ENCODE peak calls at places on chromosomes 16 and 17, in ten cellular contexts. One of them, this sample, is unnamed. For H3K9me2, the result is how much of the 10 kb centered on the place peaks cover.

GRCh38 chr16:81204794-81205680 is 33.5 kb upstream of the BCO1 start:
- DNase-seq in GM23338: peak
- DNase-seq in MM.1S: peak
- DNase-seq in OCI-LY7: peak
- DNase-seq in HCT116: peak
- DNase-seq in PC-9: no peak
- DNase-seq in hepatocyte: peak
- DNase-seq in PC-3: peak
- DNase-seq in GM23248: peak
- DNase-seq in SK-N-SH: peak
- DNase-seq in this sample: peak

GRCh38 chr16:62545039-62545438 is 508.8 kb upstream of the CDH8 start:
- DNase-seq in GM23338: peak
- DNase-seq in MM.1S: no peak
- DNase-seq in OCI-LY7: no peak
- DNase-seq in HCT116: no peak
- DNase-seq in PC-9: no peak
- DNase-seq in hepatocyte: no peak
- DNase-seq in PC-3: no peak
- DNase-seq in GM23248: no peak
- DNase-seq in SK-N-SH: no peak
- DNase-seq in this sample: no peak

GRCh38 chr17:82367724-82368524 is 3.6 kb upstream of the UTS2R start:
- DNase-seq in GM23338: peak
- DNase-seq in MM.1S: no peak
- DNase-seq in OCI-LY7: peak
- DNase-seq in HCT116: peak
- DNase-seq in PC-9: no peak
- DNase-seq in hepatocyte: no peak
- DNase-seq in PC-3: peak
- DNase-seq in GM23248: no peak
- DNase-seq in SK-N-SH: peak
- DNase-seq in this sample: peak

GRCh38 chr16:70418274-70418992 is 20.5 kb downstream of the ST3GAL2 start:
- DNase-seq in GM23338: no peak
- DNase-seq in MM.1S: no peak
- DNase-seq in OCI-LY7: peak
- DNase-seq in HCT116: no peak
- DNase-seq in PC-9: no peak
- DNase-seq in hepatocyte: no peak
- DNase-seq in PC-3: no peak
- DNase-seq in GM23248: no peak
- DNase-seq in SK-N-SH: no peak
- DNase-seq in this sample: no peak

GRCh38 chr16:58332997-58333700 is 38.3 kb upstream of the PRSS54 start:
- DNase-seq in GM23338: peak
- DNase-seq in MM.1S: no peak
- DNase-seq in OCI-LY7: no peak
- DNase-seq in HCT116: no peak
- DNase-seq in PC-9: no peak
- DNase-seq in hepatocyte: no peak
- DNase-seq in PC-3: no peak
- DNase-seq in GM23248: no peak
- DNase-seq in SK-N-SH: no peak
- DNase-seq in this sample: no peak

GRCh38 chr16:82311528-82311927 is 141.5 kb upstream of the MPHOSPH6 start:
- DNase-seq in GM23338: no peak
- DNase-seq in MM.1S: no peak
- DNase-seq in OCI-LY7: no peak
- DNase-seq in HCT116: no peak
- DNase-seq in PC-9: no peak
- DNase-seq in hepatocyte: no peak
- DNase-seq in PC-3: no peak
- DNase-seq in GM23248: no peak
- DNase-seq in SK-N-SH: no peak
- DNase-seq in this sample: no peak

GRCh38 chr17:3911271-3912053 is 4.8 kb downstream of the P2RX1 start:
- DNase-seq in GM23338: peak
- DNase-seq in MM.1S: peak
- DNase-seq in OCI-LY7: peak
- DNase-seq in HCT116: no peak
- DNase-seq in PC-9: no peak
- DNase-seq in hepatocyte: no peak
- DNase-seq in PC-3: no peak
- DNase-seq in GM23248: no peak
- DNase-seq in SK-N-SH: no peak
- DNase-seq in this sample: peak

GRCh38 chr17:10821770-10822169 is 16.1 kb downstream of the PIRT start:
- DNase-seq in GM23338: no peak
- DNase-seq in MM.1S: no peak
- DNase-seq in OCI-LY7: no peak
- DNase-seq in HCT116: no peak
- DNase-seq in PC-9: no peak
- DNase-seq in hepatocyte: no peak
- DNase-seq in PC-3: no peak
- DNase-seq in GM23248: no peak
- DNase-seq in SK-N-SH: no peak
- DNase-seq in this sample: no peak

GRCh38 chr16:78105517-78105916 is 6.1 kb downstream of the WWOX start:
- DNase-seq in GM23338: no peak
- DNase-seq in MM.1S: no peak
- DNase-seq in OCI-LY7: no peak
- DNase-seq in HCT116: no peak
- DNase-seq in PC-9: no peak
- DNase-seq in hepatocyte: no peak
- DNase-seq in PC-3: no peak
- DNase-seq in GM23248: no peak
- DNase-seq in SK-N-SH: no peak
- DNase-seq in this sample: no peak

GRCh38 chr16:78099372-78100161 is at the start of gene WWOX:
- DNase-seq in GM23338: peak
- DNase-seq in MM.1S: peak
- DNase-seq in OCI-LY7: peak
- DNase-seq in HCT116: peak
- DNase-seq in PC-9: peak
- DNase-seq in hepatocyte: peak
- DNase-seq in PC-3: peak
- DNase-seq in GM23248: peak
- DNase-seq in SK-N-SH: peak
- DNase-seq in this sample: peak

GRCh38 chr16:78100162-78100467 is 661 bp downstream of the WWOX start:
- DNase-seq in GM23338: no peak
- DNase-seq in MM.1S: no peak
- DNase-seq in OCI-LY7: no peak
- DNase-seq in HCT116: no peak
- DNase-seq in PC-9: no peak
- DNase-seq in hepatocyte: no peak
- DNase-seq in PC-3: no peak
- DNase-seq in GM23248: no peak
- DNase-seq in SK-N-SH: no peak
- DNase-seq in this sample: no peak

GRCh38 chr16:78102122-78102660 is 2.7 kb downstream of the WWOX start:
- DNase-seq in GM23338: no peak
- DNase-seq in MM.1S: no peak
- DNase-seq in OCI-LY7: no peak
- DNase-seq in HCT116: no peak
- DNase-seq in PC-9: no peak
- DNase-seq in hepatocyte: no peak
- DNase-seq in PC-3: no peak
- DNase-seq in GM23248: no peak
- DNase-seq in SK-N-SH: no peak
- DNase-seq in this sample: no peak

GRCh38 chr16:78102865-78103264 is 3.4 kb downstream of the WWOX start:
- DNase-seq in GM23338: no peak
- DNase-seq in MM.1S: no peak
- DNase-seq in OCI-LY7: no peak
- DNase-seq in HCT116: no peak
- DNase-seq in PC-9: no peak
- DNase-seq in hepatocyte: no peak
- DNase-seq in PC-3: no peak
- DNase-seq in GM23248: no peak
- DNase-seq in SK-N-SH: no peak
- DNase-seq in this sample: no peak
- H3K9me2 ChIP-seq in GM23338: under half
- H3K9me2 ChIP-seq in MM.1S: under half
- H3K9me2 ChIP-seq in OCI-LY7: under half
- H3K9me2 ChIP-seq in HCT116: under half
- H3K9me2 ChIP-seq in PC-9: under half
- H3K9me2 ChIP-seq in hepatocyte: under half
- H3K9me2 ChIP-seq in PC-3: under half
- H3K9me2 ChIP-seq in GM23248: under half
- H3K9me2 ChIP-seq in SK-N-SH: under half
- H3K9me2 ChIP-seq in this sample: under half

GRCh38 chr16:77585379-77585778 is 136.9 kb upstream of the NUDT7 start:
- DNase-seq in GM23338: no peak
- DNase-seq in MM.1S: no peak
- DNase-seq in OCI-LY7: no peak
- DNase-seq in HCT116: no peak
- DNase-seq in PC-9: no peak
- DNase-seq in hepatocyte: no peak
- DNase-seq in PC-3: no peak
- DNase-seq in GM23248: peak
- DNase-seq in SK-N-SH: no peak
- DNase-seq in this sample: no peak

GRCh38 chr16:77585852-77586251 is 136.5 kb upstream of the NUDT7 start:
- DNase-seq in GM23338: no peak
- DNase-seq in MM.1S: no peak
- DNase-seq in OCI-LY7: no peak
- DNase-seq in HCT116: peak
- DNase-seq in PC-9: no peak
- DNase-seq in hepatocyte: no peak
- DNase-seq in PC-3: peak
- DNase-seq in GM23248: peak
- DNase-seq in SK-N-SH: no peak
- DNase-seq in this sample: no peak

GRCh38 chr16:77582956-77583355 is 139.4 kb upstream of the NUDT7 start:
- DNase-seq in GM23338: peak
- DNase-seq in MM.1S: no peak
- DNase-seq in OCI-LY7: no peak
- DNase-seq in HCT116: no peak
- DNase-seq in PC-9: no peak
- DNase-seq in hepatocyte: no peak
- DNase-seq in PC-3: no peak
- DNase-seq in GM23248: no peak
- DNase-seq in SK-N-SH: no peak
- DNase-seq in this sample: no peak

GRCh38 chr16:77581706-77582105 is 140.6 kb upstream of the NUDT7 start:
- DNase-seq in GM23338: no peak
- DNase-seq in MM.1S: no peak
- DNase-seq in OCI-LY7: no peak
- DNase-seq in HCT116: no peak
- DNase-seq in PC-9: no peak
- DNase-seq in hepatocyte: no peak
- DNase-seq in PC-3: no peak
- DNase-seq in GM23248: no peak
- DNase-seq in SK-N-SH: no peak
- DNase-seq in this sample: no peak

DNA sequence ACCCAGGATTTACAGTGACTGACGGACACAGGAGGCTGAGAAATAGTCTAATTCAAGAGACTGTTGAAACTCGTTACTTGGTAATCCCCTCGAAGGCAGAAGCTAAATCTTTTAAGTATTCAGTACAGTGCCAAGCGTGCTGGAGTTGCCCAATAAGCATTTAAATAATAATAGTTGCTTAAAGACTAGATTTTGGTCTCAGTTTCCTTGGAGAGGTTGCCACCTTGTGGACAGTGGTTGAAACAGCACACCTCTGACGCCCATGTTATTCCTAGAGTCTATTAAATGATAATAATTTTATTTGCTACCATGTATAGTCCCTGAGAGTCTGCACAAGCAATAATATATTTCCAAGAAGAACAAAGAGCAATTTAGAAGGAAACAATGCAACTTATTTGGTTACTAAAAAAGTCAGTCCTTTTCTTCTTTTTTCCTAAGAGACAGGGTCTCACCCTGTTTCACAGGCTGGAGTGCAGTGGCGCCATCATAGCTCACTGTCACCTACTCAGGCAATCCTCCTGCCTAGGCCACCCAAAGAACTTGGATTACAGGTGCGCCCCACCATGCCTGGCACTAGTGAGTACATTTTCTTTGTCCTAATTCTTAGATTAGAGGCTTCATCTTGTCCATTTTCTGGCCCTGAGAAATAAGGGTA is 138.0 kb upstream of the NUDT7 start:
- DNase-seq in GM23338: peak
- DNase-seq in MM.1S: peak
- DNase-seq in OCI-LY7: peak
- DNase-seq in HCT116: peak
- DNase-seq in PC-9: peak
- DNase-seq in hepatocyte: peak
- DNase-seq in PC-3: peak
- DNase-seq in GM23248: peak
- DNase-seq in SK-N-SH: peak
- DNase-seq in this sample: peak
- H3K9me2 ChIP-seq in GM23338: under half
- H3K9me2 ChIP-seq in MM.1S: under half
- H3K9me2 ChIP-seq in OCI-LY7: under half
- H3K9me2 ChIP-seq in HCT116: under half
- H3K9me2 ChIP-seq in PC-9: under half
- H3K9me2 ChIP-seq in hepatocyte: under half
- H3K9me2 ChIP-seq in PC-3: under half
- H3K9me2 ChIP-seq in GM23248: under half
- H3K9me2 ChIP-seq in SK-N-SH: under half
- H3K9me2 ChIP-seq in this sample: under half

GRCh38 chr17:80008848-80009247 is 26.8 kb downstream of the TBC1D16 start:
- DNase-seq in GM23338: no peak
- DNase-seq in MM.1S: no peak
- DNase-seq in OCI-LY7: no peak
- DNase-seq in HCT116: no peak
- DNase-seq in PC-9: no peak
- DNase-seq in hepatocyte: no peak
- DNase-seq in PC-3: no peak
- DNase-seq in GM23248: no peak
- DNase-seq in SK-N-SH: no peak
- DNase-seq in this sample: no peak

GRCh38 chr17:80006339-80006720 is 29.3 kb downstream of the TBC1D16 start:
- DNase-seq in GM23338: no peak
- DNase-seq in MM.1S: no peak
- DNase-seq in OCI-LY7: no peak
- DNase-seq in HCT116: no peak
- DNase-seq in PC-9: no peak
- DNase-seq in hepatocyte: no peak
- DNase-seq in PC-3: no peak
- DNase-seq in GM23248: no peak
- DNase-seq in SK-N-SH: no peak
- DNase-seq in this sample: no peak

GRCh38 chr17:80008383-80008840 is 27.3 kb downstream of the TBC1D16 start:
- DNase-seq in GM23338: peak
- DNase-seq in MM.1S: peak
- DNase-seq in OCI-LY7: peak
- DNase-seq in HCT116: peak
- DNase-seq in PC-9: peak
- DNase-seq in hepatocyte: peak
- DNase-seq in PC-3: peak
- DNase-seq in GM23248: peak
- DNase-seq in SK-N-SH: peak
- DNase-seq in this sample: peak

GRCh38 chr17:80007009-80007752 is 28.5 kb downstream of the TBC1D16 start:
- DNase-seq in GM23338: no peak
- DNase-seq in MM.1S: no peak
- DNase-seq in OCI-LY7: no peak
- DNase-seq in HCT116: no peak
- DNase-seq in PC-9: no peak
- DNase-seq in hepatocyte: no peak
- DNase-seq in PC-3: no peak
- DNase-seq in GM23248: no peak
- DNase-seq in SK-N-SH: no peak
- DNase-seq in this sample: no peak

GRCh38 chr17:80007939-80008338 is 27.7 kb downstream of the TBC1D16 start:
- DNase-seq in GM23338: no peak
- DNase-seq in MM.1S: no peak
- DNase-seq in OCI-LY7: no peak
- DNase-seq in HCT116: no peak
- DNase-seq in PC-9: no peak
- DNase-seq in hepatocyte: no peak
- DNase-seq in PC-3: no peak
- DNase-seq in GM23248: no peak
- DNase-seq in SK-N-SH: no peak
- DNase-seq in this sample: no peak
- H3K9me2 ChIP-seq in GM23338: under half
- H3K9me2 ChIP-seq in MM.1S: under half
- H3K9me2 ChIP-seq in OCI-LY7: under half
- H3K9me2 ChIP-seq in HCT116: under half
- H3K9me2 ChIP-seq in PC-9: under half
- H3K9me2 ChIP-seq in hepatocyte: under half
- H3K9me2 ChIP-seq in PC-3: under half
- H3K9me2 ChIP-seq in GM23248: under half
- H3K9me2 ChIP-seq in SK-N-SH: under half
- H3K9me2 ChIP-seq in this sample: under half

DNA sequence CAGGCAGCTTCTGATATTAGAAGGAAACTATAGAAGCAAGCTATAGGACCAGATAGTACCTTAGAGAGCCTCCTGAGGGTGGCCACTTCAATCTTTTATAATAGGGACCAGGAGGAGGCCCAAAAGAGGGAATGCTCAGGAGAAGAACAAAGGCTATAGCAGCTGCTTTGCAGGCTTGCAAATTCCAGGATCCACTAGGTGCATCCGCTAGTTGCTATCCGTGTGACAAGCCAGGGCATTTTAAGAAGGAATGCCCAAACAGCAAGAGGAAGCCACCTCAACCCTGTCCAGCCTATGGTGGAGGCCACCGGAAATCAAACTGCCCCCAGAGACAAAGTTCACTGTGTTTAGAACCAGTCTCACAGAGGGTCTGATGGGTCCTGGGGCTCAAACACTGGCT is 192.6 kb upstream of the KIF2B start:
- DNase-seq in GM23338: peak
- DNase-seq in MM.1S: no peak
- DNase-seq in OCI-LY7: no peak
- DNase-seq in HCT116: no peak
- DNase-seq in PC-9: no peak
- DNase-seq in hepatocyte: no peak
- DNase-seq in PC-3: no peak
- DNase-seq in GM23248: no peak
- DNase-seq in SK-N-SH: no peak
- DNase-seq in this sample: no peak
- H3K9me2 ChIP-seq in GM23338: under half
- H3K9me2 ChIP-seq in MM.1S: under half
- H3K9me2 ChIP-seq in OCI-LY7: under half
- H3K9me2 ChIP-seq in HCT116: under half
- H3K9me2 ChIP-seq in PC-9: under half
- H3K9me2 ChIP-seq in hepatocyte: under half
- H3K9me2 ChIP-seq in PC-3: under half
- H3K9me2 ChIP-seq in GM23248: under half
- H3K9me2 ChIP-seq in SK-N-SH: under half
- H3K9me2 ChIP-seq in this sample: under half